ENCODE peak calls at places on chromosome 5, in ten cellular contexts. Y is DMS 273 treated with DMSO at 0.1 percent for 48 hours; C is amniotic stem cell; A is WERI-Rb-1; N is activated CD4-positive, alpha-beta T cell treated with anti-CD3 and anti-CD28 coated beads for 24 hours; W is HT1080; J is anterior cingulate cortex; L is cardiac muscle cell; E is activated CD8-positive, alpha-beta memory T cell treated with anti-CD3 and anti-CD28 coated beads, Interleukin-2, amount 50 U/mL, for 4 hours; I is SK-N-SH. O is an unnamed sample.

GRCh38 chr5:127958421-127959011 is 125.0 kb upstream of the SLC12A2 start:
- DNase-seq in Y (no peak), C (no peak), A (no peak), N (no peak), W (no peak), J (no peak), L (no peak), E (no peak), I (no peak), O (no peak)

GRCh38 chr5:168941901-168942300 is 359.0 kb downstream of the SLIT3 start:
- DNase-seq in Y (no peak), C (no peak), A (no peak), N (no peak), W (peak; percentile 17), J (no peak), L (no peak), E (no peak), I (peak; percentile 44), O (no peak)

GRCh38 chr5:115815006-115815692 is 1.3 kb downstream of the CDO1 start:
- DNase-seq in Y (peak; percentile 17), C (no peak), A (no peak), N (no peak), W (no peak), J (no peak), L (peak; percentile 10), E (no peak), I (peak; percentile 17), O (no peak)

GRCh38 chr5:41087461-41087860 is 16.3 kb upstream of the MROH2B start:
- DNase-seq in Y (no peak), C (no peak), A (no peak), N (no peak), W (peak; percentile 50), J (no peak), L (peak; percentile 80), E (no peak), I (no peak), O (no peak)

GRCh38 chr5:58365791-58366190 is 94.1 kb downstream of the PLK2 start:
- DNase-seq in Y (no peak), C (no peak), A (no peak), N (no peak), W (no peak), J (no peak), L (no peak), E (no peak), I (no peak), O (no peak)

GRCh38 chr5:1322955-1323802 is 21.7 kb downstream of the CLPTM1L start:
- DNase-seq in Y (no peak), C (no peak), A (peak; percentile 4), N (no peak), W (no peak), J (no peak), L (no peak), E (peak; percentile 9), I (no peak), O (no peak)

GRCh38 chr5:97623441-97623840 is 440.4 kb upstream of the RIOK2 start:
- DNase-seq in Y (no peak), C (no peak), A (no peak), N (no peak), W (no peak), J (no peak), L (no peak), E (no peak), I (no peak), O (no peak)

GRCh38 chr5:169296456-169297220 is 4.3 kb downstream of the SLIT3 start:
- DNase-seq in Y (no peak), C (no peak), A (no peak), N (no peak), W (no peak), J (no peak), L (peak; percentile 61), E (no peak), I (no peak), O (no peak)

GRCh38 chr5:132193165-132193694 is 34.4 kb downstream of the P4HA2 start:
- DNase-seq in Y (no peak), C (no peak), A (no peak), N (no peak), W (no peak), J (no peak), L (no peak), E (no peak), I (no peak), O (no peak)

GRCh38 chr5:54442271-54442670 is 13.2 kb upstream of the HSPB3 start:
- DNase-seq in Y (no peak), C (no peak), A (no peak), N (no peak), W (no peak), J (no peak), L (no peak), E (no peak), I (no peak), O (no peak)

GRCh38 chr5:31854181-31854624 is 215.3 kb downstream of the PDZD2 start:
- DNase-seq in Y (no peak), C (no peak), A (peak; percentile 24), N (no peak), W (peak; percentile 73), J (no peak), L (peak; percentile 59), E (no peak), I (no peak), O (no peak)

GRCh38 chr5:119323630-119324000 is 32.2 kb upstream of the TNFAIP8 start:
- DNase-seq in Y (peak; percentile 88), C (no peak), A (peak; percentile 86), N (no peak), W (peak; percentile 25), J (no peak), L (peak; percentile 45), E (no peak), I (no peak), O (no peak)

GRCh38 chr5:59174248-59174844 is 591.5 kb downstream of the RAB3C start:
- DNase-seq in Y (peak; percentile 30), C (peak; percentile 31), A (peak; percentile 35), N (peak; percentile 24), W (peak; percentile 55), J (no peak), L (peak; percentile 90), E (peak; percentile 21), I (peak; percentile 54), O (peak; percentile 13)

GRCh38 chr5:126875303-126875785 is 98.4 kb downstream of the LMNB1 start:
- DNase-seq in Y (no peak), C (no peak), A (no peak), N (no peak), W (no peak), J (no peak), L (no peak), E (no peak), I (no peak), O (no peak)

GRCh38 chr5:30479104-30479503 is 714.4 kb upstream of the CDH6 start:
- DNase-seq in Y (no peak), C (no peak), A (no peak), N (no peak), W (no peak), J (no peak), L (no peak), E (no peak), I (no peak), O (no peak)

GRCh38 chr5:989961-990530 is 18.6 kb upstream of the NKD2 start:
- DNase-seq in Y (no peak), C (no peak), A (no peak), N (no peak), W (no peak), J (no peak), L (peak; percentile 57), E (no peak), I (peak; percentile 48), O (peak; percentile 10)

GRCh38 chr5:5704352-5704751 is 281.9 kb downstream of the ICE1 start:
- DNase-seq in Y (no peak), C (no peak), A (no peak), N (no peak), W (no peak), J (no peak), L (no peak), E (no peak), I (no peak), O (no peak)

GRCh38 chr5:114055318-114055788 is 306.5 kb upstream of the KCNN2 start:
- DNase-seq in Y (peak; percentile 49), C (peak; percentile 32), A (peak; percentile 67), N (no peak), W (peak; percentile 10), J (no peak), L (peak; percentile 58), E (no peak), I (peak; percentile 73), O (no peak)

GRCh38 chr5:134143964-134144941 is 29.8 kb downstream of the TCF7 start:
- DNase-seq in Y (no peak), C (no peak), A (peak; percentile 4), N (no peak), W (no peak), J (no peak), L (no peak), E (peak; percentile 15), I (no peak), O (no peak)

GRCh38 chr5:672329-673139 is 20.6 kb downstream of the TPPP start:
- DNase-seq in Y (peak; percentile 28), C (no peak), A (peak; percentile 55), N (no peak), W (peak; percentile 87), J (peak; percentile 19), L (peak; percentile 91), E (peak; percentile 65), I (peak; percentile 84), O (peak; percentile 73)

GRCh38 chr5:175363300-175363699 is 80.7 kb downstream of the DRD1 start:
- DNase-seq in Y (no peak), C (no peak), A (no peak), N (no peak), W (no peak), J (no peak), L (no peak), E (no peak), I (no peak), O (no peak)

GRCh38 chr5:9198399-9198798 is 347.5 kb downstream of the SEMA5A start:
- DNase-seq in Y (no peak), C (no peak), A (no peak), N (no peak), W (peak; percentile 37), J (no peak), L (peak; percentile 40), E (no peak), I (no peak), O (no peak)

GRCh38 chr5:96096724-96097123 is 135.1 kb upstream of the ELL2 start:
- DNase-seq in Y (no peak), C (no peak), A (no peak), N (no peak), W (no peak), J (no peak), L (no peak), E (no peak), I (no peak), O (no peak)

GRCh38 chr5:78003442-78003841 is 227.3 kb upstream of the TBCA start:
- DNase-seq in Y (no peak), C (no peak), A (no peak), N (no peak), W (no peak), J (no peak), L (no peak), E (no peak), I (no peak), O (no peak)

GRCh38 chr5:134139377-134139851 is 24.9 kb downstream of the TCF7 start:
- DNase-seq in Y (no peak), C (no peak), A (peak; percentile 6), N (no peak), W (no peak), J (no peak), L (no peak), E (peak; percentile 13), I (no peak), O (no peak)

GRCh38 chr5:5483880-5484595 is 61.6 kb downstream of the ICE1 start:
- DNase-seq in Y (no peak), C (no peak), A (no peak), N (no peak), W (peak; percentile 28), J (no peak), L (peak; percentile 57), E (no peak), I (no peak), O (no peak)

GRCh38 chr5:74061292-74061691 is 435.3 kb downstream of the ARHGEF28 start:
- DNase-seq in Y (no peak), C (no peak), A (no peak), N (no peak), W (no peak), J (no peak), L (no peak), E (no peak), I (no peak), O (no peak)

GRCh38 chr5:172149073-172149472 is 39.0 kb downstream of the STK10 start:
- DNase-seq in Y (no peak), C (no peak), A (no peak), N (no peak), W (peak; percentile 41), J (no peak), L (peak; percentile 69), E (no peak), I (no peak), O (no peak)